ENCODE peak calls at places on chromosomes 5 and 9, in four cellular contexts. One of them, this sample, is unnamed.

GRCh38 chr9:14415947-14416346 is 102.0 kb upstream of the NFIB start:
- DNase-seq in foreskin fibroblast: peak; percentile 83
- DNase-seq in fibroblast of the aortic adventitia: peak; percentile 58
- DNase-seq in heart right ventricle: no peak
- DNase-seq in this sample: no peak

GRCh38 chr5:113276493-113276892 is 158.3 kb downstream of the TSSK1B start:
- DNase-seq in foreskin fibroblast: no peak
- DNase-seq in fibroblast of the aortic adventitia: no peak
- DNase-seq in heart right ventricle: no peak
- DNase-seq in this sample: no peak

GRCh38 chr5:16550316-16550952 is 66.4 kb downstream of the RETREG1 start:
- DNase-seq in foreskin fibroblast: peak; percentile 80
- DNase-seq in fibroblast of the aortic adventitia: peak; percentile 46
- DNase-seq in heart right ventricle: peak; percentile 28
- DNase-seq in this sample: no peak

GRCh38 chr5:59134770-59135169 is 551.9 kb downstream of the RAB3C start:
- DNase-seq in foreskin fibroblast: no peak
- DNase-seq in fibroblast of the aortic adventitia: no peak
- DNase-seq in heart right ventricle: no peak
- DNase-seq in this sample: no peak

GRCh38 chr5:150058480-150059126 is 27.8 kb downstream of the CSF1R start:
- DNase-seq in foreskin fibroblast: peak; percentile 92
- DNase-seq in fibroblast of the aortic adventitia: no peak
- DNase-seq in heart right ventricle: peak; percentile 40
- DNase-seq in this sample: no peak

GRCh38 chr5:35903631-35904203 is 34.7 kb downstream of the CAPSL start:
- DNase-seq in foreskin fibroblast: no peak
- DNase-seq in fibroblast of the aortic adventitia: no peak
- DNase-seq in heart right ventricle: no peak
- DNase-seq in this sample: no peak

GRCh38 chr9:134663753-134664415 is 22.3 kb downstream of the COL5A1 start:
- DNase-seq in foreskin fibroblast: peak; percentile 75
- DNase-seq in fibroblast of the aortic adventitia: peak; percentile 76
- DNase-seq in heart right ventricle: no peak
- DNase-seq in this sample: no peak

GRCh38 chr5:158647264-158647663 is 452.5 kb downstream of the EBF1 start:
- DNase-seq in foreskin fibroblast: no peak
- DNase-seq in fibroblast of the aortic adventitia: no peak
- DNase-seq in heart right ventricle: no peak
- DNase-seq in this sample: no peak

GRCh38 chr5:1140188-1140817 is 28.4 kb upstream of the SLC12A7 start:
- DNase-seq in foreskin fibroblast: peak; percentile 42
- DNase-seq in fibroblast of the aortic adventitia: peak; percentile 43
- DNase-seq in heart right ventricle: peak; percentile 86
- DNase-seq in this sample: peak; percentile 75

GRCh38 chr9:114454652-114455051 is 50.6 kb downstream of the WHRN start:
- DNase-seq in foreskin fibroblast: no peak
- DNase-seq in fibroblast of the aortic adventitia: no peak
- DNase-seq in heart right ventricle: no peak
- DNase-seq in this sample: no peak

GRCh38 chr9:133493428-133493827 is 14.5 kb upstream of the SLC2A6 start:
- DNase-seq in foreskin fibroblast: no peak
- DNase-seq in fibroblast of the aortic adventitia: no peak
- DNase-seq in heart right ventricle: no peak
- DNase-seq in this sample: no peak

GRCh38 chr5:82849885-82850284 is 227.3 kb downstream of the TMEM167A start:
- DNase-seq in foreskin fibroblast: no peak
- DNase-seq in fibroblast of the aortic adventitia: no peak
- DNase-seq in heart right ventricle: no peak
- DNase-seq in this sample: no peak

GRCh38 chr5:152560508-152561137 is 155.5 kb upstream of the NMUR2 start:
- DNase-seq in foreskin fibroblast: peak; percentile 55
- DNase-seq in fibroblast of the aortic adventitia: peak; percentile 24
- DNase-seq in heart right ventricle: peak; percentile 61
- DNase-seq in this sample: peak; percentile 22

GRCh38 chr5:116032094-116032517 is at the start of gene ARL14EPL:
- DNase-seq in foreskin fibroblast: peak; percentile 93
- DNase-seq in fibroblast of the aortic adventitia: peak; percentile 94
- DNase-seq in heart right ventricle: no peak
- DNase-seq in this sample: no peak

GRCh38 chr9:10700266-10700665 is 87.5 kb upstream of the PTPRD start:
- DNase-seq in foreskin fibroblast: no peak
- DNase-seq in fibroblast of the aortic adventitia: no peak
- DNase-seq in heart right ventricle: no peak
- DNase-seq in this sample: no peak

GRCh38 chr9:26950521-26950920 is 3.5 kb upstream of the PLAA start:
- DNase-seq in foreskin fibroblast: no peak
- DNase-seq in fibroblast of the aortic adventitia: no peak
- DNase-seq in heart right ventricle: no peak
- DNase-seq in this sample: no peak

GRCh38 chr5:175471628-175472027 is 6.7 kb upstream of the SFXN1 start:
- DNase-seq in foreskin fibroblast: no peak
- DNase-seq in fibroblast of the aortic adventitia: no peak
- DNase-seq in heart right ventricle: no peak
- DNase-seq in this sample: no peak

GRCh38 chr5:132559661-132560060 is 2.9 kb downstream of the RAD50 start:
- DNase-seq in foreskin fibroblast: no peak
- DNase-seq in fibroblast of the aortic adventitia: no peak
- DNase-seq in heart right ventricle: no peak
- DNase-seq in this sample: no peak

GRCh38 chr5:75509956-75510355 is 1.5 kb downstream of the CERT1 start:
- DNase-seq in foreskin fibroblast: peak; percentile 69
- DNase-seq in fibroblast of the aortic adventitia: peak; percentile 76
- DNase-seq in heart right ventricle: no peak
- DNase-seq in this sample: no peak

GRCh38 chr5:6746244-6746643 is 33.0 kb downstream of the TENT4A start:
- DNase-seq in foreskin fibroblast: no peak
- DNase-seq in fibroblast of the aortic adventitia: no peak
- DNase-seq in heart right ventricle: no peak
- DNase-seq in this sample: no peak

GRCh38 chr9:131727184-131727785 is 12.6 kb downstream of the RAPGEF1 start:
- DNase-seq in foreskin fibroblast: peak; percentile 61
- DNase-seq in fibroblast of the aortic adventitia: peak; percentile 17
- DNase-seq in heart right ventricle: no peak
- DNase-seq in this sample: no peak

GRCh38 chr9:125982798-125983406 is 235.7 kb downstream of the PBX3 start:
- DNase-seq in foreskin fibroblast: no peak
- DNase-seq in fibroblast of the aortic adventitia: no peak
- DNase-seq in heart right ventricle: no peak
- DNase-seq in this sample: peak; percentile 12

GRCh38 chr5:73902327-73903051 is 276.5 kb downstream of the ARHGEF28 start:
- DNase-seq in foreskin fibroblast: peak; percentile 70
- DNase-seq in fibroblast of the aortic adventitia: peak; percentile 85
- DNase-seq in heart right ventricle: peak; percentile 14
- DNase-seq in this sample: no peak

GRCh38 chr5:116497648-116498047 is 77.0 kb downstream of the SEMA6A start:
- DNase-seq in foreskin fibroblast: no peak
- DNase-seq in fibroblast of the aortic adventitia: no peak
- DNase-seq in heart right ventricle: no peak
- DNase-seq in this sample: no peak

GRCh38 chr5:138464018-138464387 is 1.3 kb upstream of the EGR1 start:
- DNase-seq in foreskin fibroblast: peak; percentile 99
- DNase-seq in fibroblast of the aortic adventitia: peak; percentile 95
- DNase-seq in heart right ventricle: peak; percentile 95
- DNase-seq in this sample: peak; percentile 95

GRCh38 chr5:9197881-9198260 is 348.0 kb downstream of the SEMA5A start:
- DNase-seq in foreskin fibroblast: peak; percentile 85
- DNase-seq in fibroblast of the aortic adventitia: no peak
- DNase-seq in heart right ventricle: no peak
- DNase-seq in this sample: no peak

GRCh38 chr9:133485531-133486260 is 6.8 kb upstream of the SLC2A6 start:
- DNase-seq in foreskin fibroblast: no peak
- DNase-seq in fibroblast of the aortic adventitia: no peak
- DNase-seq in heart right ventricle: no peak
- DNase-seq in this sample: no peak

GRCh38 chr9:137748311-137748710 is 129.3 kb upstream of the CACNA1B start:
- DNase-seq in foreskin fibroblast: no peak
- DNase-seq in fibroblast of the aortic adventitia: no peak
- DNase-seq in heart right ventricle: no peak
- DNase-seq in this sample: no peak

GRCh38 chr5:79069488-79070001 is at the start of the genes BHMT2 and DMGDH:
- DNase-seq in foreskin fibroblast: peak; percentile 73
- DNase-seq in fibroblast of the aortic adventitia: no peak
- DNase-seq in heart right ventricle: peak; percentile 8
- DNase-seq in this sample: no peak

GRCh38 chr5:7529880-7530279 is 133.9 kb downstream of the ADCY2 start:
- DNase-seq in foreskin fibroblast: no peak
- DNase-seq in fibroblast of the aortic adventitia: no peak
- DNase-seq in heart right ventricle: no peak
- DNase-seq in this sample: no peak

GRCh38 chr9:120947222-120947621 is 20.6 kb upstream of the TRAF1 start:
- DNase-seq in foreskin fibroblast: no peak
- DNase-seq in fibroblast of the aortic adventitia: no peak
- DNase-seq in heart right ventricle: no peak
- DNase-seq in this sample: no peak

GRCh38 chr5:9108156-9108555 is 437.7 kb downstream of the SEMA5A start:
- DNase-seq in foreskin fibroblast: peak; percentile 92
- DNase-seq in fibroblast of the aortic adventitia: no peak
- DNase-seq in heart right ventricle: no peak
- DNase-seq in this sample: no peak

DNA sequence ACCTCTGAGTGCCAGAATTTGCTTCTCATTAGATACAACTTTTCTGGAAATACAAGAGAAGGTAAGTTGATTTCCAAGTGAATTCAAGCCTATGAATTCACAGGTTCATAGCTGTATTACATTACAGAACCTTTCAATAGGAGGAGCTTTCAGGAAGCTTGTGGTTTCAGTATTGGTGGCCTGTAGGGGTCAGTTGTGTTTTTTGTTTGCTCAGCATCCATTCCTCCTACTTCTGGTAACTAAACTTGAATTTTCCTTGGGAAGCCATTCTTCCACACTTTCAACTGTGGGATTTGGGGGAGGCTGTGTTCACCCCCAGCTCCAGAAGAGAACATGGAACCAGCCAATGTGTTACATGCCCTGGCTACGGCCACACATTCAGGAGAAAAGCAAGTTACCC is 5.6 kb upstream of the CYSTM1 start:
- DNase-seq in foreskin fibroblast: peak; percentile 44
- DNase-seq in fibroblast of the aortic adventitia: no peak
- DNase-seq in heart right ventricle: no peak
- DNase-seq in this sample: no peak
- TF ChIP-seq CTCF in foreskin fibroblast: no peak
- TF ChIP-seq CTCF in fibroblast of the aortic adventitia: peak; percentile 28
- TF ChIP-seq CTCF in heart right ventricle: peak; percentile 33
- TF ChIP-seq CTCF in this sample: no peak

GRCh38 chr5:52952483-52952882 is 36.7 kb upstream of the ITGA2 start:
- DNase-seq in foreskin fibroblast: no peak
- DNase-seq in fibroblast of the aortic adventitia: no peak
- DNase-seq in heart right ventricle: no peak
- DNase-seq in this sample: no peak
- TF ChIP-seq CTCF in foreskin fibroblast: no peak
- TF ChIP-seq CTCF in fibroblast of the aortic adventitia: no peak
- TF ChIP-seq CTCF in heart right ventricle: no peak
- TF ChIP-seq CTCF in this sample: no peak

GRCh38 chr9:128414461-128414860 is 6.2 kb upstream of the CERCAM start:
- DNase-seq in foreskin fibroblast: no peak
- DNase-seq in fibroblast of the aortic adventitia: no peak
- DNase-seq in heart right ventricle: no peak
- DNase-seq in this sample: no peak
- TF ChIP-seq CTCF in foreskin fibroblast: peak; percentile 12
- TF ChIP-seq CTCF in fibroblast of the aortic adventitia: peak; percentile 25
- TF ChIP-seq CTCF in heart right ventricle: no peak
- TF ChIP-seq CTCF in this sample: no peak

GRCh38 chr5:14405706-14406553 is 175.7 kb upstream of the OTULINL start:
- DNase-seq in foreskin fibroblast: no peak
- DNase-seq in fibroblast of the aortic adventitia: peak; percentile 61
- DNase-seq in heart right ventricle: no peak
- DNase-seq in this sample: no peak

GRCh38 chr5:14407746-14408175 is 173.8 kb upstream of the OTULINL start:
- DNase-seq in foreskin fibroblast: no peak
- DNase-seq in fibroblast of the aortic adventitia: peak; percentile 65
- DNase-seq in heart right ventricle: no peak
- DNase-seq in this sample: no peak

GRCh38 chr5:14407051-14407450 is 174.5 kb upstream of the OTULINL start:
- DNase-seq in foreskin fibroblast: no peak
- DNase-seq in fibroblast of the aortic adventitia: no peak
- DNase-seq in heart right ventricle: no peak
- DNase-seq in this sample: no peak

GRCh38 chr5:14406554-14406849 is 175.1 kb upstream of the OTULINL start:
- DNase-seq in foreskin fibroblast: peak; percentile 69
- DNase-seq in fibroblast of the aortic adventitia: peak; percentile 91
- DNase-seq in heart right ventricle: no peak
- DNase-seq in this sample: no peak

GRCh38 chr5:14405267-14405666 is 176.3 kb upstream of the OTULINL start:
- DNase-seq in foreskin fibroblast: no peak
- DNase-seq in fibroblast of the aortic adventitia: peak; percentile 14
- DNase-seq in heart right ventricle: no peak
- DNase-seq in this sample: no peak
- TF ChIP-seq CTCF in foreskin fibroblast: peak; percentile 6
- TF ChIP-seq CTCF in fibroblast of the aortic adventitia: peak; percentile 31
- TF ChIP-seq CTCF in heart right ventricle: no peak
- TF ChIP-seq CTCF in this sample: no peak